ENCODE peak calls at places on chromosome 9, in eight cellular contexts. One of them, this sample, is unnamed.

GRCh38 chr9:76215066-76215465 is 179.2 kb downstream of the RFK start:
- DNase-seq in cardiac muscle cell: peak; percentile 52
- DNase-seq in adrenal gland: peak; percentile 87
- DNase-seq in Panc1: no peak
- DNase-seq in A549: no peak
- DNase-seq in body of pancreas: no peak
- DNase-seq in spleen: no peak
- DNase-seq in sigmoid colon: no peak
- DNase-seq in this sample: no peak

GRCh38 chr9:34501889-34502425 is 20.8 kb downstream of the ENHO start:
- DNase-seq in body of pancreas: peak; percentile 60
- DNase-seq in spleen: no peak
- DNase-seq in A549: no peak
- DNase-seq in cardiac muscle cell: peak; percentile 97
- DNase-seq in sigmoid colon: peak; percentile 89
- DNase-seq in Panc1: no peak
- DNase-seq in adrenal gland: no peak
- DNase-seq in this sample: peak; percentile 43

GRCh38 chr9:114769664-114770063 is 36.2 kb downstream of the TNFSF15 start:
- DNase-seq in Panc1: no peak
- DNase-seq in adrenal gland: no peak
- DNase-seq in sigmoid colon: no peak
- DNase-seq in spleen: no peak
- DNase-seq in A549: no peak
- DNase-seq in body of pancreas: no peak
- DNase-seq in cardiac muscle cell: no peak
- DNase-seq in this sample: no peak

GRCh38 chr9:127929044-127929979 is 1.3 kb downstream of the PIP5KL1 start:
- DNase-seq in cardiac muscle cell: no peak
- DNase-seq in sigmoid colon: no peak
- DNase-seq in spleen: no peak
- DNase-seq in adrenal gland: no peak
- DNase-seq in body of pancreas: no peak
- DNase-seq in A549: no peak
- DNase-seq in Panc1: no peak
- DNase-seq in this sample: no peak

GRCh38 chr9:110815361-110815760 is 146.8 kb downstream of the MUSK start:
- DNase-seq in adrenal gland: no peak
- DNase-seq in body of pancreas: no peak
- DNase-seq in Panc1: no peak
- DNase-seq in A549: no peak
- DNase-seq in spleen: no peak
- DNase-seq in sigmoid colon: no peak
- DNase-seq in cardiac muscle cell: no peak
- DNase-seq in this sample: no peak

GRCh38 chr9:7871977-7872730 is 72.6 kb upstream of the DMAC1 start:
- DNase-seq in A549: no peak
- DNase-seq in cardiac muscle cell: no peak
- DNase-seq in adrenal gland: no peak
- DNase-seq in Panc1: no peak
- DNase-seq in body of pancreas: no peak
- DNase-seq in spleen: no peak
- DNase-seq in sigmoid colon: no peak
- DNase-seq in this sample: no peak

GRCh38 chr9:127538849-127539258 is 73.2 kb upstream of the STXBP1 start:
- DNase-seq in body of pancreas: no peak
- DNase-seq in sigmoid colon: no peak
- DNase-seq in cardiac muscle cell: peak; percentile 52
- DNase-seq in spleen: no peak
- DNase-seq in Panc1: no peak
- DNase-seq in adrenal gland: no peak
- DNase-seq in A549: no peak
- DNase-seq in this sample: no peak

GRCh38 chr9:16103613-16104012 is 550.8 kb downstream of the CCDC171 start:
- DNase-seq in A549: no peak
- DNase-seq in sigmoid colon: peak; percentile 73
- DNase-seq in cardiac muscle cell: peak; percentile 63
- DNase-seq in adrenal gland: peak; percentile 77
- DNase-seq in spleen: no peak
- DNase-seq in Panc1: no peak
- DNase-seq in body of pancreas: peak; percentile 47
- DNase-seq in this sample: peak; percentile 89

GRCh38 chr9:2142212-2142611 is 127.1 kb downstream of the SMARCA2 start:
- DNase-seq in Panc1: no peak
- DNase-seq in body of pancreas: no peak
- DNase-seq in cardiac muscle cell: no peak
- DNase-seq in A549: no peak
- DNase-seq in spleen: no peak
- DNase-seq in sigmoid colon: no peak
- DNase-seq in adrenal gland: no peak
- DNase-seq in this sample: no peak

GRCh38 chr9:2150338-2150737 is 135.2 kb downstream of the SMARCA2 start:
- DNase-seq in adrenal gland: no peak
- DNase-seq in A549: no peak
- DNase-seq in Panc1: no peak
- DNase-seq in body of pancreas: no peak
- DNase-seq in spleen: no peak
- DNase-seq in cardiac muscle cell: no peak
- DNase-seq in sigmoid colon: no peak
- DNase-seq in this sample: no peak

GRCh38 chr9:2140600-2141223 is 125.6 kb downstream of the SMARCA2 start:
- DNase-seq in adrenal gland: no peak
- DNase-seq in A549: no peak
- DNase-seq in Panc1: no peak
- DNase-seq in cardiac muscle cell: no peak
- DNase-seq in sigmoid colon: no peak
- DNase-seq in body of pancreas: no peak
- DNase-seq in spleen: no peak
- DNase-seq in this sample: no peak

GRCh38 chr9:2144619-2145018 is 129.5 kb downstream of the SMARCA2 start:
- DNase-seq in A549: no peak
- DNase-seq in Panc1: no peak
- DNase-seq in adrenal gland: no peak
- DNase-seq in sigmoid colon: no peak
- DNase-seq in body of pancreas: no peak
- DNase-seq in cardiac muscle cell: no peak
- DNase-seq in spleen: no peak
- DNase-seq in this sample: no peak

GRCh38 chr9:2145746-2146145 is 130.6 kb downstream of the SMARCA2 start:
- DNase-seq in sigmoid colon: no peak
- DNase-seq in cardiac muscle cell: no peak
- DNase-seq in body of pancreas: no peak
- DNase-seq in spleen: no peak
- DNase-seq in Panc1: no peak
- DNase-seq in A549: no peak
- DNase-seq in adrenal gland: no peak
- DNase-seq in this sample: no peak
- H3K4me1 ChIP-seq in sigmoid colon: no peaks in the 10 kb centered on the region
- H3K4me1 ChIP-seq in cardiac muscle cell: peaks cover 5% of the 10 kb centered on the region
- H3K4me1 ChIP-seq in body of pancreas: no peaks in the 10 kb centered on the region
- H3K4me1 ChIP-seq in spleen: no peaks in the 10 kb centered on the region
- H3K4me1 ChIP-seq in Panc1: no peaks in the 10 kb centered on the region
- H3K4me1 ChIP-seq in A549: no peaks in the 10 kb centered on the region
- H3K4me1 ChIP-seq in adrenal gland: no peaks in the 10 kb centered on the region
- H3K4me1 ChIP-seq in this sample: peaks cover 7% of the 10 kb centered on the region

GRCh38 chr9:550267-550790 is 291.2 kb upstream of the DMRT1 start:
- DNase-seq in sigmoid colon: no peak
- DNase-seq in Panc1: no peak
- DNase-seq in body of pancreas: peak; percentile 42
- DNase-seq in adrenal gland: no peak
- DNase-seq in spleen: no peak
- DNase-seq in cardiac muscle cell: no peak
- DNase-seq in A549: no peak
- DNase-seq in this sample: no peak

GRCh38 chr9:555493-555892 is 286.0 kb upstream of the DMRT1 start:
- DNase-seq in cardiac muscle cell: no peak
- DNase-seq in body of pancreas: no peak
- DNase-seq in adrenal gland: no peak
- DNase-seq in Panc1: no peak
- DNase-seq in sigmoid colon: no peak
- DNase-seq in spleen: no peak
- DNase-seq in A549: no peak
- DNase-seq in this sample: no peak

GRCh38 chr9:556199-556598 is 285.3 kb upstream of the DMRT1 start:
- DNase-seq in sigmoid colon: no peak
- DNase-seq in Panc1: no peak
- DNase-seq in A549: no peak
- DNase-seq in body of pancreas: no peak
- DNase-seq in adrenal gland: no peak
- DNase-seq in spleen: no peak
- DNase-seq in cardiac muscle cell: no peak
- DNase-seq in this sample: no peak

GRCh38 chr9:549425-549997 is 292.0 kb upstream of the DMRT1 start:
- DNase-seq in Panc1: no peak
- DNase-seq in sigmoid colon: no peak
- DNase-seq in A549: no peak
- DNase-seq in cardiac muscle cell: no peak
- DNase-seq in spleen: no peak
- DNase-seq in adrenal gland: no peak
- DNase-seq in body of pancreas: no peak
- DNase-seq in this sample: no peak

DNA sequence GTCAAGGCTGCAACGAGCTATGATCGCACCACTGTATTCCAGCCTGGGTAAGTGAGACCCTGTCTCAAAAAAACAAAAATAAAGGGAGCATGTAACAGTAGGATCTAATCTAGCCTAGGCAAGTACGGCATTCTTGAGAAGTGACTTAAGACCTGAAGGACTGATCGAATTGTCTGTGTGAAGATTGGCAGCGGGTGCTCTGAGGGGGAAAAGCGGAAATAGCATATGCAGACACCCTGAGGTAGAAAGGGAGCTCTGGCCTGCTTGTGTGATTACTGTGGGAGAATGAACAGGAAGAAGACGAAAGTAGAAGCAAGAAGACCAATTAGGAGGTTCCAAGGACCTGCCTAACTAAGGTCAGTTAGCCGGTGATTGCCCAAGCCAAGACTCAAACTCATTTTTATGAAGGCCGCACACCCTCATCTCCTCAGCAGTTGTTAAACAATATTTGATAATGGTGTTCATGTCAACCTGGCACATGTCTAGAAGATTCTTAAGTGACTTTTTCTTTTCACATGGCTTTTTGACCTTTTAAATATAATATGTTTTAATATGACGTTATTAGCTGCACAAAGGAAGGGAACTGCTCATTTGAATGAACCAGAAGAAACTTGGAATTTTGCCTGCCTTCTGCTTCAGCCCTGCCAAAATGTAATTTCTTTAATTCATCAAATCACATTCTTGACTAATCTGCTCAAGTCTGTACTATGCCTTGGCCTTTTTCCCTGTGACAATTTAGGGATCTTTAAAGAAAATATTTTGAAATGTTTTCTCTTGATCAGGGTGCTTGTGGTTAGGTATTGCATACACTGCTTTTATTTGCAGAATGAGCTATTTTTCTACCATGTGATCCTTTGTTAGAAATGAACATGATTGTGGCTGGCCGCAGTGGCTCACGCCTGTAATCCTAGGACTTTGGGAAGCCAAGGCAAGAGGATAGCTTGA is 289.2 kb upstream of the DMRT1 start:
- DNase-seq in sigmoid colon: no peak
- DNase-seq in cardiac muscle cell: peak; percentile 95
- DNase-seq in Panc1: no peak
- DNase-seq in spleen: no peak
- DNase-seq in A549: no peak
- DNase-seq in body of pancreas: no peak
- DNase-seq in adrenal gland: peak; percentile 58
- DNase-seq in this sample: no peak
- TF ChIP-seq CTCF in sigmoid colon: no peak
- TF ChIP-seq CTCF in cardiac muscle cell: no peak
- TF ChIP-seq CTCF in Panc1: no peak
- TF ChIP-seq CTCF in spleen: no peak
- TF ChIP-seq CTCF in A549: no peak
- TF ChIP-seq CTCF in body of pancreas: no peak
- TF ChIP-seq CTCF in adrenal gland: no peak
- TF ChIP-seq CTCF in this sample: no peak

DNA sequence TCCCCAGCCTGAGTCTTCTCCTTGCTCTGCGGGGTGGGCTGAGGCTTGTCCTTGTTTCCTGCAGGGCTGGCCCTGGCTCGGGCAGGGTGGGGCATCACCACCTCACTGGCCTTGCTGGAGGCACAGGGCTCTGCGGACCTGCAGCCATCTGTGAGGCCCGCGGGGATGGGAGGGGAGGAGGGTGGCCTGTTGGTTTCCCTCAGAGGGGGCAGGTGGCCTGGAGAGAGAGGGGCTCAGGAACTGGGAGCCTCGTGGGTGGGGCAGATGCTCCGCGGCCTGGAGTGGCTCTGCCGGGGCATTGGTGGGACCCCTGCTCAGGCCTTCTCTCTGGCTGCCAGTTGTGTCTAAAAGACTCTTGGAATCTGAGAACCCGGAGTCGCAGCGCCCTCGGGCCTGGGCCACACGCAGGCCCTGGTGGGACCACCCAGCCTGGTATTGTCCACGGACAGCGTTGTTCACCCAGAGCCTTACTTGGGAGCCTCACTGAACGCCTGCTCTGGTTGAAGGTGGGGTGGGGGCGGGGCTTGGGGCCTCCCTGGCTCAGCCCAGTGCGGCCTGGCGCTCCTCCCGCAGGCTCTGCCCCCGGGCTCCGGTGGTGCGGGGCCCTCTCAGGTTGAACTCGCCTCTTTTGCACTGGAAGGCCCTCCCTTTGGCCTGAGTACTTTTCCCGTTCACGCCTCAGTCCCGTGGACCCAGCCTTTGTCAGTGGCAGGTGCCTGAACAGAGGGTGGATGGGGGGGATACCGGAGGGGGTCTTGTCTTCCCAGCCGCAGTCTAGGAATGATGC is 111.4 kb downstream of the RXRA start:
- DNase-seq in A549: no peak
- DNase-seq in Panc1: no peak
- DNase-seq in sigmoid colon: no peak
- DNase-seq in cardiac muscle cell: no peak
- DNase-seq in spleen: no peak
- DNase-seq in adrenal gland: no peak
- DNase-seq in body of pancreas: no peak
- DNase-seq in this sample: peak; percentile 69
- H3K4me1 ChIP-seq in A549: peaks cover 36% of the 10 kb centered on the region
- H3K4me1 ChIP-seq in Panc1: peaks cover 3% of the 10 kb centered on the region
- H3K4me1 ChIP-seq in sigmoid colon: peaks cover 68% of the 10 kb centered on the region
- H3K4me1 ChIP-seq in cardiac muscle cell: peaks cover 25% of the 10 kb centered on the region
- H3K4me1 ChIP-seq in spleen: peaks cover 28% of the 10 kb centered on the region
- H3K4me1 ChIP-seq in adrenal gland: peaks cover 76% of the 10 kb centered on the region
- H3K4me1 ChIP-seq in body of pancreas: peaks cover 52% of the 10 kb centered on the region
- H3K4me1 ChIP-seq in this sample: peaks cover 34% of the 10 kb centered on the region

DNA sequence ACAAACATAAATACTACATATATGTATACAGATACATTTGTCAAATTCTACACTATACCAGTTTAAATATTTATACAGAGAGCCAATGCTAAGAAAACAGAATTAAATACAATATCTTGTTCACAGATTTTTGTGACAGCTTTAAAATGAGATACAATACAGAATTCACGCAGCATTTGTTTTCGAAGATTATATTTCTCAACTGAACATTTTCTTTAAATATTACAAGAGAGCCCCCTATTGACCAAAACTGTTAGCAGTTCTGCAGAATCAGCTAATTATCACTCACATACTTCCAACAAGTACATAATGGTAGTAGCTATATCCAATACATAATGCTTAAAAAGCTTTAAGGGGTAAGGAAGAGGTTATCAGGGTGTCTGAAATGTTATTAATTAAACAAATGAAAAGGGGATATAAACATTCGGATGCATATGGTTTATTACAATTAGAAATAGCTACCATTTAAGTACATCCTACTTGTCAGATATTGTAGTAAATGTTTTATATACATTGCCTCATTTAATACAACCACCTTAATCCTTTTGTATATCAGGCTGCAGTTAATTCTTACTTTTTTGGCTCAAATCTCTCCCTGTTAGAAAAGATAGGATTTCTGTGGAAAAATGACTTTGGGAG is 31.7 kb downstream of the ZDHHC21 start:
- DNase-seq in cardiac muscle cell: peak; percentile 61
- DNase-seq in adrenal gland: no peak
- DNase-seq in A549: no peak
- DNase-seq in sigmoid colon: no peak
- DNase-seq in Panc1: no peak
- DNase-seq in spleen: no peak
- DNase-seq in body of pancreas: no peak
- DNase-seq in this sample: no peak
- TF ChIP-seq CTCF in cardiac muscle cell: peak; percentile 70
- TF ChIP-seq CTCF in adrenal gland: peak; percentile 33
- TF ChIP-seq CTCF in A549: peak; percentile 82
- TF ChIP-seq CTCF in sigmoid colon: no peak
- TF ChIP-seq CTCF in Panc1: peak; percentile 26
- TF ChIP-seq CTCF in spleen: no peak
- TF ChIP-seq CTCF in body of pancreas: peak; percentile 50
- TF ChIP-seq CTCF in this sample: no peak

This sample was measured in ovary.